ENCODE peak calls at places on chromosomes 7 and 10, in nine cellular contexts. U is NCI-H2107; Y is activated T-helper 1 cell treated with anti-CD3 and anti-CD28 coated beads, Interleukin-12 subunit alpha, Interleukin-12 subunit beta, Interleukin-2, Interleukin-4 antibody, amounts not matched to agents 30 ng/mL and 10 ng/mL and 1 ng/mL, durations not matched to agents 14 hours and 24 hours and 36 hours; C is Calu3; V is Peyer's patch; D is effector CD4-positive, alpha-beta T cell; Z is GM03348; X is stimulated activated CD4-positive, alpha-beta T cell treated with anti-CD3 and anti-CD28 coated beads, Interleukin-4, amount 100 ng/mL, for 4 hours; P is cardiac muscle cell. I is an unnamed sample.

GRCh38 chr7:131218727-131219128 is 108.9 kb upstream of the MKLN1 start:
- DNase-seq in U (no peak), Y (no peak), C (no peak), V (no peak), D (no peak), Z (no peak), X (no peak), P (no peak), I (no peak)

GRCh38 chr7:149867762-149868637 is 5.8 kb upstream of the ATP6V0E2 start:
- DNase-seq in U (peak; percentile 30), Y (no peak), C (no peak), V (no peak), D (no peak), Z (no peak), X (no peak), P (no peak), I (no peak)

GRCh38 chr7:38806912-38807311 is 102.1 kb downstream of the VPS41 start:
- DNase-seq in U (no peak), Y (no peak), C (no peak), V (no peak), D (no peak), Z (no peak), X (no peak), P (no peak), I (no peak)

GRCh38 chr7:47285860-47286491 is 295.9 kb downstream of the TNS3 start:
- DNase-seq in U (no peak), Y (no peak), C (no peak), V (no peak), D (no peak), Z (peak; percentile 84), X (no peak), P (peak; percentile 40), I (no peak)

GRCh38 chr7:106841896-106842390 is 23.1 kb upstream of the PIK3CG start:
- DNase-seq in U (no peak), Y (no peak), C (no peak), V (no peak), D (no peak), Z (no peak), X (no peak), P (no peak), I (peak; percentile 31)

GRCh38 chr10:5317547-5318107 is 47.1 kb upstream of the UCN3 start:
- DNase-seq in U (no peak), Y (peak; percentile 60), C (peak; percentile 71), V (peak; percentile 16), D (peak; percentile 29), Z (peak; percentile 81), X (peak; percentile 91), P (peak; percentile 40), I (no peak)

GRCh38 chr7:156943091-156944041 is 6.1 kb upstream of the NOM1 start:
- DNase-seq in U (no peak), Y (no peak), C (peak; percentile 36), V (no peak), D (no peak), Z (no peak), X (no peak), P (no peak), I (no peak)

GRCh38 chr7:22885824-22886255 is 63.2 kb upstream of the TOMM7 start:
- DNase-seq in U (no peak), Y (peak; percentile 60), C (no peak), V (no peak), D (no peak), Z (no peak), X (peak; percentile 74), P (no peak), I (no peak)

GRCh38 chr7:143284591-143285453 is at the start of gene TMEM139:
- DNase-seq in U (no peak), Y (no peak), C (peak; percentile 81), V (no peak), D (no peak), Z (no peak), X (no peak), P (no peak), I (no peak)

GRCh38 chr7:101332026-101332425 is 10.4 kb upstream of the IFT22 start:
- DNase-seq in U (no peak), Y (no peak), C (no peak), V (no peak), D (no peak), Z (no peak), X (no peak), P (no peak), I (no peak)

GRCh38 chr10:11232222-11232961 is 214.7 kb downstream of the CELF2 start:
- DNase-seq in U (no peak), Y (no peak), C (no peak), V (no peak), D (no peak), Z (no peak), X (no peak), P (no peak), I (no peak)

GRCh38 chr10:56231436-56231835 is 129.6 kb downstream of the ZWINT start:
- DNase-seq in U (no peak), Y (no peak), C (peak; percentile 10), V (no peak), D (no peak), Z (no peak), X (no peak), P (no peak), I (no peak)

GRCh38 chr10:103727546-103727963 is 127.8 kb downstream of the SH3PXD2A start:
- DNase-seq in U (no peak), Y (no peak), C (no peak), V (no peak), D (no peak), Z (no peak), X (no peak), P (no peak), I (no peak)

GRCh38 chr10:76453328-76453727 is 1021.9 kb downstream of the LRMDA start:
- DNase-seq in U (no peak), Y (no peak), C (no peak), V (no peak), D (no peak), Z (no peak), X (no peak), P (no peak), I (no peak)

GRCh38 chr7:158706273-158706704 is 1.7 kb upstream of the NCAPG2 start:
- DNase-seq in U (no peak), Y (no peak), C (no peak), V (no peak), D (no peak), Z (no peak), X (no peak), P (peak; percentile 68), I (no peak)

GRCh38 chr10:77422491-77423338 is 214.9 kb downstream of the KCNMA1 start:
- DNase-seq in U (no peak), Y (no peak), C (no peak), V (no peak), D (no peak), Z (no peak), X (no peak), P (peak; percentile 36), I (no peak)